ENCODE peak calls at places on chromosomes 13 and 19, in five cellular contexts. One of them, this sample, is unnamed.

GRCh38 chr19:18417250-18418033 is 1.8 kb upstream of the SSBP4 start:
- DNase-seq in heart right ventricle: peak; percentile 90
- DNase-seq in activated effector memory CD4-positive, alpha-beta T cell treated with Interleukin-2 at 50 U/mL for 16 hours: no peak
- DNase-seq in NCI-H146: peak; percentile 90
- DNase-seq in iPS-NIHi11: peak; percentile 85
- DNase-seq in this sample: no peak

GRCh38 chr13:26022538-26023292 is 29.1 kb downstream of the SHISA2 start:
- DNase-seq in NCI-H146: no peak
- DNase-seq in activated effector memory CD4-positive, alpha-beta T cell treated with Interleukin-2 at 50 U/mL for 16 hours: no peak
- DNase-seq in heart right ventricle: peak; percentile 81
- DNase-seq in iPS-NIHi11: peak; percentile 23
- DNase-seq in this sample: no peak

GRCh38 chr19:49986354-49986753 is 25.4 kb upstream of the SIGLEC11 start:
- DNase-seq in heart right ventricle: no peak
- DNase-seq in iPS-NIHi11: no peak
- DNase-seq in NCI-H146: no peak
- DNase-seq in activated effector memory CD4-positive, alpha-beta T cell treated with Interleukin-2 at 50 U/mL for 16 hours: no peak
- DNase-seq in this sample: no peak

GRCh38 chr19:50717026-50717723 is 2.4 kb downstream of the SHANK1 start:
- DNase-seq in iPS-NIHi11: no peak
- DNase-seq in NCI-H146: no peak
- DNase-seq in heart right ventricle: no peak
- DNase-seq in activated effector memory CD4-positive, alpha-beta T cell treated with Interleukin-2 at 50 U/mL for 16 hours: no peak
- DNase-seq in this sample: no peak

GRCh38 chr19:51687791-51688664 is 5.1 kb upstream of the SPACA6 start:
- DNase-seq in NCI-H146: peak; percentile 65
- DNase-seq in iPS-NIHi11: peak; percentile 52
- DNase-seq in activated effector memory CD4-positive, alpha-beta T cell treated with Interleukin-2 at 50 U/mL for 16 hours: no peak
- DNase-seq in heart right ventricle: peak; percentile 74
- DNase-seq in this sample: no peak

GRCh38 chr19:11096210-11096841 is 7.1 kb downstream of the LDLR start:
- DNase-seq in NCI-H146: no peak
- DNase-seq in iPS-NIHi11: no peak
- DNase-seq in activated effector memory CD4-positive, alpha-beta T cell treated with Interleukin-2 at 50 U/mL for 16 hours: peak; percentile 25
- DNase-seq in heart right ventricle: peak; percentile 60
- DNase-seq in this sample: no peak

GRCh38 chr13:59447031-59447430 is 716.7 kb downstream of the DIAPH3 start:
- DNase-seq in activated effector memory CD4-positive, alpha-beta T cell treated with Interleukin-2 at 50 U/mL for 16 hours: no peak
- DNase-seq in NCI-H146: no peak
- DNase-seq in iPS-NIHi11: no peak
- DNase-seq in heart right ventricle: no peak
- DNase-seq in this sample: no peak

GRCh38 chr19:42512743-42513304 is 15.5 kb downstream of the CEACAM1 start:
- DNase-seq in heart right ventricle: no peak
- DNase-seq in activated effector memory CD4-positive, alpha-beta T cell treated with Interleukin-2 at 50 U/mL for 16 hours: no peak
- DNase-seq in iPS-NIHi11: no peak
- DNase-seq in NCI-H146: no peak
- DNase-seq in this sample: no peak

GRCh38 chr19:58261968-58262921 is 16.5 kb upstream of the ZNF8 start:
- DNase-seq in NCI-H146: no peak
- DNase-seq in iPS-NIHi11: no peak
- DNase-seq in activated effector memory CD4-positive, alpha-beta T cell treated with Interleukin-2 at 50 U/mL for 16 hours: no peak
- DNase-seq in heart right ventricle: no peak
- DNase-seq in this sample: no peak

GRCh38 chr13:37348916-37349653 is 243.6 kb upstream of the CSNK1A1L start:
- DNase-seq in activated effector memory CD4-positive, alpha-beta T cell treated with Interleukin-2 at 50 U/mL for 16 hours: no peak
- DNase-seq in NCI-H146: no peak
- DNase-seq in heart right ventricle: no peak
- DNase-seq in iPS-NIHi11: no peak
- DNase-seq in this sample: no peak

GRCh38 chr13:111397202-111397880 is 76.9 kb downstream of the TEX29 start:
- DNase-seq in NCI-H146: no peak
- DNase-seq in heart right ventricle: no peak
- DNase-seq in iPS-NIHi11: no peak
- DNase-seq in activated effector memory CD4-positive, alpha-beta T cell treated with Interleukin-2 at 50 U/mL for 16 hours: no peak
- DNase-seq in this sample: no peak

GRCh38 chr19:10812902-10813404 is 23.1 kb downstream of the TMED1 start:
- DNase-seq in heart right ventricle: no peak
- DNase-seq in iPS-NIHi11: no peak
- DNase-seq in NCI-H146: no peak
- DNase-seq in activated effector memory CD4-positive, alpha-beta T cell treated with Interleukin-2 at 50 U/mL for 16 hours: no peak
- DNase-seq in this sample: no peak

GRCh38 chr13:50685491-50685890 is 158.0 kb downstream of the DLEU7 start:
- DNase-seq in NCI-H146: peak; percentile 13
- DNase-seq in iPS-NIHi11: peak; percentile 32
- DNase-seq in activated effector memory CD4-positive, alpha-beta T cell treated with Interleukin-2 at 50 U/mL for 16 hours: no peak
- DNase-seq in heart right ventricle: peak; percentile 81
- DNase-seq in this sample: no peak

GRCh38 chr13:65966991-65967451 is 1263.1 kb downstream of the PCDH9 start:
- DNase-seq in NCI-H146: no peak
- DNase-seq in activated effector memory CD4-positive, alpha-beta T cell treated with Interleukin-2 at 50 U/mL for 16 hours: no peak
- DNase-seq in heart right ventricle: no peak
- DNase-seq in iPS-NIHi11: peak; percentile 47
- DNase-seq in this sample: no peak

GRCh38 chr13:94154362-94154761 is 325.1 kb downstream of the DCT start:
- DNase-seq in NCI-H146: no peak
- DNase-seq in heart right ventricle: no peak
- DNase-seq in iPS-NIHi11: peak; percentile 31
- DNase-seq in activated effector memory CD4-positive, alpha-beta T cell treated with Interleukin-2 at 50 U/mL for 16 hours: no peak
- DNase-seq in this sample: no peak

GRCh38 chr19:4539697-4540581 is at the start of gene LRG1:
- DNase-seq in NCI-H146: no peak
- DNase-seq in activated effector memory CD4-positive, alpha-beta T cell treated with Interleukin-2 at 50 U/mL for 16 hours: no peak
- DNase-seq in heart right ventricle: no peak
- DNase-seq in iPS-NIHi11: no peak
- DNase-seq in this sample: no peak

GRCh38 chr19:1852294-1852646 is 4.0 kb upstream of the REXO1 start:
- DNase-seq in activated effector memory CD4-positive, alpha-beta T cell treated with Interleukin-2 at 50 U/mL for 16 hours: no peak
- DNase-seq in heart right ventricle: no peak
- DNase-seq in iPS-NIHi11: no peak
- DNase-seq in NCI-H146: no peak
- DNase-seq in this sample: no peak

GRCh38 chr13:19685445-19685844 is 52.0 kb downstream of the MPHOSPH8 start:
- DNase-seq in NCI-H146: no peak
- DNase-seq in activated effector memory CD4-positive, alpha-beta T cell treated with Interleukin-2 at 50 U/mL for 16 hours: no peak
- DNase-seq in iPS-NIHi11: no peak
- DNase-seq in heart right ventricle: no peak
- DNase-seq in this sample: no peak